ENCODE peak calls at places on chromosomes 5 and 9, in seven cellular contexts. W is colonic mucosa; F is AG04449; M is neuronal stem cell; R is GM23248; O is endodermal cell; T is CD4-positive, alpha-beta memory T cell. V is an unnamed sample.

GRCh38 chr9:105148328-105149006 is 96.0 kb upstream of the SLC44A1 start:
- DNase-seq in W (no peak), F (no peak), M (no peak), R (no peak), O (peak), T (no peak), V (no peak)

GRCh38 chr5:9347541-9348295 is 198.2 kb downstream of the SEMA5A start:
- DNase-seq in W (no peak), F (no peak), M (no peak), R (peak), O (no peak), T (no peak), V (no peak)

GRCh38 chr9:127204771-127205470 is 59.7 kb upstream of the GARNL3 start:
- DNase-seq in W (no peak), F (no peak), M (no peak), R (peak), O (no peak), T (no peak), V (no peak)

GRCh38 chr9:128550226-128550625 is 2.2 kb upstream of the SPTAN1 start:
- DNase-seq in W (no peak), F (no peak), M (no peak), R (peak), O (peak), T (no peak), V (no peak)

GRCh38 chr5:32173394-32174010 is 617 bp downstream of the GOLPH3 start:
- DNase-seq in W (peak), F (no peak), M (no peak), R (peak), O (peak), T (peak), V (peak)

GRCh38 chr9:34986541-34987047 is 3.0 kb upstream of the DNAJB5 start:
- DNase-seq in W (no peak), F (no peak), M (peak), R (peak), O (peak), T (peak), V (no peak)

GRCh38 chr9:133843751-133844373 is 105.7 kb upstream of the SARDH start:
- DNase-seq in W (no peak), F (no peak), M (no peak), R (no peak), O (no peak), T (no peak), V (no peak)

GRCh38 chr5:66151030-66151429 is 6.9 kb downstream of the SREK1 start:
- DNase-seq in W (no peak), F (no peak), M (no peak), R (peak), O (no peak), T (no peak), V (no peak)

GRCh38 chr5:89703799-89704198 is 705.8 kb downstream of the CETN3 start:
- DNase-seq in W (no peak), F (peak), M (peak), R (no peak), O (no peak), T (no peak), V (no peak)

GRCh38 chr5:93598141-93598996 is 15.3 kb downstream of the NR2F1 start:
- DNase-seq in W (no peak), F (no peak), M (no peak), R (no peak), O (no peak), T (no peak), V (no peak)
- H3K4me3 ChIP-seq in W (no peak), F (no peak), M (peak), R (no peak), O (no peak), T (no peak), V (no peak)

GRCh38 chr5:80584770-80585169 is 14.7 kb upstream of the ANKRD34B start:
- DNase-seq in W (no peak), F (no peak), M (no peak), R (no peak), O (no peak), T (no peak), V (no peak)

GRCh38 chr5:80576383-80576782 is 6.3 kb upstream of the ANKRD34B start:
- DNase-seq in W (no peak), F (no peak), M (no peak), R (no peak), O (no peak), T (no peak), V (no peak)

GRCh38 chr5:80573062-80573461 is 3.0 kb upstream of the ANKRD34B start:
- DNase-seq in W (no peak), F (no peak), M (no peak), R (no peak), O (no peak), T (no peak), V (no peak)

DNA sequence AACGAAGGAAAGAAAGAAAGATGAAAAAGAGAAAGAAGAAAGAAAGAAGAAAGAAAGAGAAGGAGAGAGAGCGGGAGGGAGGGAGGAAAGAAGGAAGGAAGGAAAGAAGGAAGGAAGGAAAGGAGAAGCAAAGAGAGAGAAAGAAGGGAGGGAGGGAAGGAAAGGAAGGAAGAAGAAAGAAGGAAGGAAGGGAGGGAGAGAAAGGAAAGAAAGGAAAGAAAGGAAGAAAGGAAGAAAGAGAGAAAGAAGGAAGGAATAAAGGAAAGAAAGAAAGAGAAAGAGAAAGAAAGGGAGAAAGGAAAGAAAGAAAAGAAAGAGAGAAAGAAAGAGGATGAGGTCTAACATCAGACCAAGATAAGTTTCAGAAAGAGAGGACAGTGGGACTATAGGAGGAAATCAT is 9.0 kb upstream of the ANKRD34B start:
- DNase-seq in W (no peak), F (no peak), M (no peak), R (no peak), O (no peak), T (no peak), V (no peak)
- H3K4me3 ChIP-seq in W (no peak), F (no peak), M (no peak), R (no peak), O (no peak), T (no peak), V (no peak)

GRCh38 chr5:17316973-17317459 is 99.6 kb downstream of the BASP1 start:
- DNase-seq in W (no peak), F (no peak), M (no peak), R (peak), O (no peak), T (no peak), V (no peak)

GRCh38 chr5:17312358-17312757 is 94.9 kb downstream of the BASP1 start:
- DNase-seq in W (no peak), F (no peak), M (no peak), R (no peak), O (no peak), T (no peak), V (no peak)

GRCh38 chr5:17315710-17316221 is 98.3 kb downstream of the BASP1 start:
- DNase-seq in W (no peak), F (no peak), M (no peak), R (peak), O (no peak), T (no peak), V (no peak)

GRCh38 chr5:17314907-17315471 is 97.6 kb downstream of the BASP1 start:
- DNase-seq in W (no peak), F (no peak), M (no peak), R (peak), O (no peak), T (no peak), V (no peak)

DNA sequence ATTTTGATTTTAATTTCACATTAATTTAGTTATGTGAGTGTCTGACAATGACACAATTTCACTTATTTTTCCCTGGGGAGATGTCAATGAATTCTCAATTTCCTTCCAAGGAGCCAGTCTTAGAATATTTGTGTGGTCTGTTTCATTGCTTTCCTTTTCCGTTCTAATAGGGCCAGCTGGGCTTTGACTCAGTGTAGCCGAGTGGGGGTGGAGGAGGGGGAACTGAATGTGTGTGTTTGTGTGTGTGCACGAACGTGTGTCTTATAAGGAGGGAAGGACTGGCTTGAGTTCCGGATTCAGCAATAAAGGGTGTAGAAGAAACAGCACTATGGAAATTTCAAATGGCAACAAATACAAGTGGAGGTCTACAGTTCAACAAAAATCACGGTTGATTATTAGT is 100.1 kb downstream of the BASP1 start:
- DNase-seq in W (no peak), F (no peak), M (no peak), R (peak), O (no peak), T (no peak), V (peak)
- H3K4me3 ChIP-seq in W (no peak), F (no peak), M (no peak), R (no peak), O (no peak), T (no peak), V (no peak)

DNA sequence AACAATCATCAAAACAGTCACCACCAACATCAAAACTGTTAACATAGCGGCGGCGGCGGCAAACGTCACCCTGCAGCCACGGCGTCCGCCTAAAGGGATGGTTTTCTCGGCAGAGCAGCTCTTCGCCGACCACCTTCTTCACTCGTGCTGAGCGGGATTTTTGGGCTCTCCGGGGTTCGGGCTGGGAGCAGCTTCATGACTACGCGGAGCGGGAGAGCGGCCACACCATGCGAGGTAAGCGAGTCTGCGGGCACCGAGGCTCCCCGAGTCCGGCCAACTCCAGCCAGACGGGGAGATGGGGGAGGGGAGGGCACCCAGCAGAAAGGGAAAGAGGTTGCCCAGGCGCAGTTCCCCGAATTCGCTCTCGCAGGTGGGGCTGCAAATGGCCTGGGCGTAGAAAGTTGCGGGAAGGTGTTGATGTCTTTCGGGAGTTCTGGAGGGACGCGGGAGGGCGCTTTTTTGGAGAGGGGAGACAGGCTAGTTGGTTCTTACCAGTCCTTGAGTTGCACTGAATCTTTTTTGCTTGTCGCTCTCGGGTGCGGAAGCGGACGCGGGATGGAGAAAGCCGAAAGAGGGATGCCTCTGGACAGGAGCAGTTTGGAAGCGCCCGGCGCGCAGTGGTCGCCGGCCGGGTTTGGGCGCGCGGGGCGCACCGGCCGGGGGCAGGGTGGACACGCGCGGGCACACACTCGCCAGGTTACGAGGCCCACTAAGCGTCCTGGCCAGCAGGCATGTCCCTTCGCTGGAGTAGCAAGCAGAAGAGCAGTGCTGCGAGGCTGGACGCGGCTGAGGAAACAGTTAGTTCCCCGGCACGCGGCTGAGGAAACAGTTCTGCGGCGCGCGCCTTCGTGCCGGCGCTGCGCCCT is 848 bp downstream of the RORB start:
- DNase-seq in W (no peak), F (no peak), M (peak), R (peak), O (peak), T (no peak), V (no peak)
- H3K4me3 ChIP-seq in W (peak), F (peak), M (peak), R (peak), O (peak), T (peak), V (peak)

DNA sequence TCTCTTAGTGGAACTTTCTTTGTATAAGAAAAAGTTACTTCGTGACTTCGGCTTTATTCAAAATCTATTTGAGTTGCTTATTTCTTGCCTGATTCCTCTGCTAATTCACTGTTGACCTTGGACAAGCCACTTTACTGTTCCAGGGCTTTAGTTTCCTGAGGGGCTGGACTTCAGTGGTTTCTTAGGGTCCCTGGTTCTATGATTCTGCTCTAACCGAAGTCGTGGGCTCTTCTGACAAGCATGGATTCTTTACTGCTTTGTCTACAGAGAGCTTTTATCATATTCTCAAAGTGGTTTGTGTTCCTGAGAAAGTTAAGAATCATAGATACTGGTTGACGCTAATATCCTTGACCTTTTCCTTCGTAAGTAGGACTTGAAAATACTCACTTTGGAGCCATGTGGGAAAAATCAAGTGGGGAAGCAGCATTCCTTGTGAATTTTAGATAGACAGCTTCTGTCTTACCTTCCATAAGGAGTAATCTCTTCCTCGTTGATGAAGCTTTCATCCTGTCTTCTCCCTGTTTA is 21.1 kb downstream of the EXOSC2 start:
- DNase-seq in W (no peak), F (no peak), M (no peak), R (peak), O (no peak), T (no peak), V (no peak)
- H3K4me3 ChIP-seq in W (peak), F (peak), M (peak), R (peak), O (peak), T (peak), V (peak)

GRCh38 chr9:93061260-93061751 is 2.8 kb downstream of the SUSD3 start:
- DNase-seq in W (no peak), F (no peak), M (no peak), R (no peak), O (no peak), T (no peak), V (no peak)

GRCh38 chr9:93059097-93059959 is 827 bp downstream of the SUSD3 start:
- DNase-seq in W (no peak), F (no peak), M (no peak), R (no peak), O (peak), T (no peak), V (peak)

GRCh38 chr9:93058357-93059096 is at the start of gene SUSD3:
- DNase-seq in W (peak), F (no peak), M (peak), R (no peak), O (peak), T (peak), V (peak)

GRCh38 chr9:93060746-93061259 is 2.3 kb downstream of the SUSD3 start:
- DNase-seq in W (no peak), F (no peak), M (no peak), R (peak), O (no peak), T (no peak), V (no peak)

GRCh38 chr9:93059960-93060591 is 1.6 kb downstream of the SUSD3 start:
- DNase-seq in W (no peak), F (no peak), M (no peak), R (no peak), O (peak), T (no peak), V (no peak)
- H3K4me3 ChIP-seq in W (peak), F (no peak), M (no peak), R (no peak), O (no peak), T (peak), V (no peak)

GRCh38 chr5:80655231-80655784 is 525 bp upstream of the DHFR start:
- DNase-seq in W (no peak), F (no peak), M (no peak), R (peak), O (no peak), T (no peak), V (no peak)
- H3K4me3 ChIP-seq in W (peak), F (peak), M (peak), R (peak), O (peak), T (peak), V (peak)

V was measured in transverse colon.